ENCODE peak calls at places on chromosomes 6 and 20, in eight cellular contexts. D is GM12878, U is K562, X is stomach, S is upper lobe of left lung, B is H1, F is SK-N-SH, M is transverse colon. C is an unnamed sample.

GRCh38 chr6:109743739-109744138 is 52.6 kb downstream of the FIG4 start:
- DNase-seq in S (no peak), F (no peak), B (no peak), M (no peak), U (no peak), D (no peak), X (no peak), C (no peak)

GRCh38 chr6:89273816-89274215 is 41.3 kb downstream of the GABRR2 start:
- DNase-seq in U (no peak), F (no peak), M (no peak), B (no peak), D (no peak), S (no peak), X (no peak), C (no peak)

GRCh38 chr6:32947552-32948465 is 5.1 kb downstream of the HLA-DMA start:
- DNase-seq in U (no peak), D (peak), M (peak), F (peak), B (peak), S (peak), X (no peak), C (no peak)

GRCh38 chr20:16216227-16217210 is 356.7 kb downstream of the KIF16B start:
- DNase-seq in S (no peak), D (no peak), U (no peak), M (no peak), F (peak), X (no peak), B (no peak), C (no peak)

GRCh38 chr20:39676857-39677351 is 714.8 kb downstream of the DHX35 start:
- DNase-seq in M (peak), B (no peak), S (no peak), F (no peak), U (no peak), D (no peak), X (no peak), C (no peak)

GRCh38 chr6:127946388-127946787 is 45.5 kb upstream of the THEMIS start:
- DNase-seq in M (no peak), B (no peak), U (no peak), X (no peak), S (no peak), D (no peak), F (no peak), C (no peak)

GRCh38 chr6:99739526-99739925 is 132.9 kb downstream of the PRDM13 start:
- DNase-seq in B (no peak), F (no peak), X (peak), U (no peak), S (no peak), D (no peak), M (no peak), C (no peak)

GRCh38 chr20:37838769-37839431 is 64.0 kb upstream of the VSTM2L start:
- DNase-seq in S (no peak), F (no peak), U (no peak), M (no peak), D (no peak), B (no peak), X (no peak), C (no peak)

GRCh38 chr20:53621482-53622246 is 28.0 kb upstream of the ZNF217 start:
- DNase-seq in F (peak), M (peak), B (no peak), U (peak), D (peak), X (peak), S (peak), C (peak)

GRCh38 chr20:55053389-55053788 is 578.0 kb downstream of the DOK5 start:
- DNase-seq in U (no peak), D (no peak), S (no peak), F (no peak), X (no peak), M (no peak), B (no peak), C (no peak)

GRCh38 chr20:51512645-51513044 is 29.9 kb downstream of the NFATC2 start:
- DNase-seq in F (no peak), B (no peak), U (no peak), D (no peak), X (no peak), S (no peak), M (no peak), C (no peak)

GRCh38 chr6:82045965-82046756 is 201.4 kb downstream of the IBTK start:
- DNase-seq in U (no peak), D (no peak), M (no peak), B (no peak), S (no peak), X (no peak), F (no peak), C (no peak)

GRCh38 chr6:24313477-24314141 is 44.2 kb downstream of the DCDC2 start:
- DNase-seq in D (no peak), S (no peak), B (no peak), U (no peak), X (peak), M (no peak), F (no peak), C (no peak)

GRCh38 chr6:109816452-109817374 is 125.6 kb downstream of the FIG4 start:
- DNase-seq in S (no peak), U (no peak), M (no peak), X (no peak), D (no peak), F (no peak), B (no peak), C (no peak)

GRCh38 chr20:3068075-3068474 is 3.3 kb upstream of the OXT start:
- DNase-seq in S (no peak), D (no peak), X (no peak), B (no peak), U (peak), M (no peak), F (no peak), C (no peak)

GRCh38 chr6:105692630-105693212 is 289.8 kb upstream of the PREP start:
- DNase-seq in B (no peak), S (no peak), M (no peak), F (no peak), X (no peak), D (no peak), U (no peak), C (no peak)

GRCh38 chr6:117559299-117559698 is 43.0 kb downstream of the GOPC start:
- DNase-seq in S (no peak), U (no peak), F (no peak), B (no peak), M (no peak), D (no peak), X (no peak), C (no peak)

GRCh38 chr6:89122625-89123024 is 4.8 kb upstream of the SRSF12 start:
- DNase-seq in B (no peak), S (no peak), F (peak), U (no peak), M (no peak), X (no peak), D (no peak), C (no peak)

GRCh38 chr20:8473459-8473858 is 341.4 kb downstream of the PLCB1 start:
- DNase-seq in U (no peak), D (no peak), M (no peak), F (no peak), B (no peak), X (no peak), S (no peak), C (no peak)

GRCh38 chr6:27295301-27296079 is 16.6 kb downstream of the POM121L2 start:
- DNase-seq in F (no peak), D (no peak), M (no peak), B (no peak), X (no peak), S (no peak), U (peak), C (no peak)

GRCh38 chr20:48656661-48657211 is 171.1 kb downstream of the PREX1 start:
- DNase-seq in X (peak), U (peak), M (no peak), D (no peak), B (no peak), F (peak), S (no peak), C (no peak)

GRCh38 chr20:50379991-50380696 is 130.0 kb upstream of the PTPN1 start:
- DNase-seq in M (no peak), U (no peak), F (no peak), X (no peak), D (no peak), S (no peak), B (no peak), C (no peak)

GRCh38 chr20:50381053-50381732 is 129.0 kb upstream of the PTPN1 start:
- DNase-seq in F (no peak), D (no peak), B (no peak), X (no peak), M (no peak), S (no peak), U (no peak), C (no peak)

GRCh38 chr20:50378170-50379000 is 131.8 kb upstream of the PTPN1 start:
- DNase-seq in U (no peak), X (no peak), S (no peak), M (no peak), B (no peak), F (no peak), D (no peak), C (no peak)

GRCh38 chr20:50380697-50381040 is 129.5 kb upstream of the PTPN1 start:
- DNase-seq in S (no peak), B (no peak), M (peak), X (peak), U (no peak), D (no peak), F (peak), C (no peak)

DNA sequence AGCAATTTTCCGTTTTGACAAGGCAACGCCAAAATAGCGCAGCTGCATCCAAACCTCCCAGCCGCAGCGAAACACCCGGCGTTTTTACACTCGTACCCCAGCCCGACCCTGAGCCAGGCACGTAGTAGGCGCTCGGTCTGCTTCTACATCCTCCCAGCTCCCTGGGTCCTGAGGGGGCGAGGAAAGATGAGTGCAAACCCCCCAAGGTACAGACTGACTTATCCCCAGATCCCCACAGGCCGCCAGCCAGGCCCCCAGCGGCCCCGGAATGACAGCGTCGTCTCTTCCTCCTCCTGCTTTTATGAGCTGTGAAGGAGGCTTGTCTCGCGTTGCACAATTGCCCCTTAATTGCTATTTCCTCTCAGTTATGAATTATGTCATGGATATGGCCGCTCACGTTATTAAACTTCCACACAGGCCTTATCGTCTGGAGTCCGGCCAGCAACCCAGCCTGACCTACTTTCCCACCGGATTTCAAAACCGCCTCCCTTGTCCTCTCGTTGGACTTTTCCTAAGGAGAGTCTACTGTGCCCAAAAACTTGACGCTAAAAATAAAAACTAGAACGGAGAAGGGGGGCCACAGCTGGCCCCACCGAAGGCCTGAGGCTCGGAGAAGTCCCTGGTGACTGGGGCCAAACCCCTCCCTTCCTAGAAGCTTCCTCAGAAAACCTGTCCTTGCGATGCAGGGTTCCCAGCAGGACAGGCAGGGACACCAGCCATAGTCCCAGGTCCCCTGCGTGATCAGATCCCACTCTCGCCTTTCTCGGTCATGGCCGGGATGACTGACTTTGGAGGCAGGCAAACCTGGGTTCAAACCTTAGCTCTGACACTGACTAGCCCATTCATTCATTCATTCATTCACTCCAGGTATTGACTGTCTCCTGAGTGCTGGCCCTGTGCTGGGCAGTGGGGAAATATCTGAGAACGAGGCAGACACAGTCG is 130.9 kb upstream of the PTPN1 start:
- DNase-seq in B (no peak), X (peak), S (peak), D (no peak), F (peak), M (peak), U (no peak), C (peak)
- TF ChIP-seq POLR2AphosphoS5 in B (no peak), X (peak), S (peak), D (no peak), F (no peak), M (peak), U (no peak), C (peak)

GRCh38 chr6:4355241-4355640 is 219.9 kb upstream of the ECI2 start:
- DNase-seq in X (peak), F (no peak), S (no peak), U (no peak), D (no peak), M (no peak), B (no peak), C (no peak)

GRCh38 chr6:4358414-4359107 is 223.2 kb upstream of the ECI2 start:
- DNase-seq in B (peak), D (no peak), X (peak), S (peak), M (peak), F (peak), U (peak), C (peak)

GRCh38 chr6:4359108-4359710 is 223.8 kb upstream of the ECI2 start:
- DNase-seq in B (no peak), D (no peak), S (no peak), X (peak), U (no peak), M (no peak), F (no peak), C (peak)

GRCh38 chr6:4354181-4354580 is 218.8 kb upstream of the ECI2 start:
- DNase-seq in U (no peak), D (no peak), F (no peak), S (no peak), M (no peak), B (no peak), X (peak), C (no peak)

DNA sequence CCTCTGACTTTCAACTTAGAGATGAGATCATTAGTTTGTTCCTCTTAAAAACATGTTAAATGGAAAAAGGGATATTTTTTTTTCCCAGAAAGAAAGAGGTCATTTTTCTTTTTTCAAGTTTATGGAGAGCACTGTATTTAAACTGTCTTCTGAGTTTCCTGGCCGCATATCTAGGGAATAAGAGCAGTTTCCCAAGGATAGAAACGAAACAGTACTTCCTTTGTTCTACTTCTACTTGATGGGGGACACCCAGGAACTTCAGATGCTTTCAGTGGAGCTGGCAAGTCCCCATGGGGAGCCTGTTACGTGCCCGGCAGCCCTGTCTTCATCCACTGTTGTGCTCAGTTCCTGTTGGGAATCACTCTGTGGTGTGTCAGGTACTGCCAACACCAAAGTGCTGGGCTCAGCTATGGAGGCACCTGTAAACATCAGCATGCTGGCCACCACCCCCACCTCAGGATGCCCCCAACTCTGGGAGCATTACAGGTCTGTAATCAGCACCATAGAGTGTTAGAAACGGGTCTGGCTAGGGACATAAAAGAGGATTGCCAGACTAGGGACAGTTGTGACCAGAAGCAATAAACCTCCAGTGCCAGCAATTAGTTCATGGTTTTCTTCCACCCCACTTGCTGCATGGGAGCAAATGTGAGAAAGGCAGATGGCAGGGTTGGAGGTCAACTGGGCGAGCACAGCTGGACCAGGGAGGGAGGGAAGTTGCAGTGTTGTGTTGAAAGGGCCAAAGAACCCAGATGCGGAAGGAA is 221.7 kb upstream of the ECI2 start:
- DNase-seq in B (no peak), S (no peak), X (peak), M (no peak), F (no peak), U (no peak), D (no peak), C (no peak)
- H3K27ac ChIP-seq in B (no peak), S (no peak), X (no peak), M (peak), F (peak), U (no peak), D (no peak), C (no peak)

DNA sequence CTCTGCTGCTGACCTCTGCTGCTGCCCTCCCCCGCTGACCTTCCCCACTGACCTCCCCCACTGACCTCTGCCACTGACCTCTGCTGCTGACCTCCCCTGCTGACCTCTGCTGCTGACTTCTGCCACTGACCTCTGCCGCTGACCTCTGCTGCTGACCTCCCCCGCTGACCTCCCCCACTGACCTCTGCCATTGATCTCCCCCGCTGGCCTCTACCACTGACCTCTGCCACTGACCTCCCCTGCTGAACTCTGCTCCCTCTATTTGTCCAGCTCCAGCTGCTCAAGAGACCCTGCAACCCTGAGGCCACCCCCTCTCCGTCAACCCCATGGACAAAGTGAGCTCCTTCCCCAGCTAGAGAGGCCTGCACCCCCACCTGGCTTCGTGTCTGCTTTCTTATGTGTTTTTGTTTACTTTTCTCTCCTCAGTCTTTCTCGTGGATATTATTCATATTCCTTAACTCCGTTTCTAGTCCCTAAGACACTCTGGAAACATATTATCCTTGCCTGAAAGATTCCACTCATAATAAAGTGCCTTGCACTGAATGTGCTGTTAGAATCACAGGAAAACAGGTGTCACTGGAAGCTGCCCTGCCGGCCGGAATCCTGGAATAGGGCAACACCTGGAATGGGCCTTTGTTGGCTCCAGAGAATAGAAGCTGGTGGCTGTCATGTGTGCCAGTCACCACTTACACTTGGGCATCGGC is 91.1 kb upstream of the AFDN start:
- DNase-seq in X (peak), F (no peak), U (no peak), B (no peak), S (no peak), D (no peak), M (no peak), C (peak)
- TF ChIP-seq EP300 in X (no peak), F (no peak), U (no peak), B (no peak), S (no peak), D (no peak), M (no peak), C (no peak)

GRCh38 chr20:44495257-44495656 is 19.6 kb downstream of the TTPAL start:
- DNase-seq in B (no peak), S (no peak), X (no peak), D (no peak), M (no peak), F (no peak), U (no peak), C (no peak)

GRCh38 chr20:44494266-44494665 is 18.6 kb downstream of the TTPAL start:
- DNase-seq in D (no peak), U (no peak), S (peak), F (no peak), M (no peak), X (no peak), B (no peak), C (no peak)

GRCh38 chr20:44494681-44495080 is 19.0 kb downstream of the TTPAL start:
- DNase-seq in D (no peak), M (no peak), S (no peak), B (no peak), X (no peak), U (no peak), F (no peak), C (no peak)

GRCh38 chr20:44496976-44497375 is 21.3 kb downstream of the TTPAL start:
- DNase-seq in S (no peak), F (no peak), M (no peak), U (no peak), D (no peak), B (peak), X (no peak), C (peak)

GRCh38 chr20:44495802-44496481 is 20.3 kb downstream of the TTPAL start:
- DNase-seq in B (no peak), M (no peak), X (no peak), D (no peak), U (no peak), F (no peak), S (no peak), C (peak)
- TF ChIP-seq POLR2AphosphoS5 in B (no peak), M (no peak), X (no peak), D (no peak), U (no peak), F (no peak), S (no peak), C (peak)

GRCh38 chr20:18524646-18525045 is 16.9 kb downstream of the SEC23B start:
- DNase-seq in D (no peak), B (no peak), S (no peak), M (no peak), U (no peak), F (no peak), X (no peak), C (no peak)
- H3K27ac ChIP-seq in D (no peak), B (no peak), S (no peak), M (no peak), U (no peak), F (no peak), X (no peak), C (no peak)

GRCh38 chr6:2940010-2940850 is 31.1 kb downstream of the SERPINB6 start:
- DNase-seq in D (peak), U (no peak), B (no peak), F (no peak), X (peak), M (no peak), S (peak), C (no peak)
- TF ChIP-seq EP300 in D (peak), U (no peak), B (no peak), F (no peak), X (no peak), M (no peak), S (no peak), C (no peak)

GRCh38 chr20:35133006-35133405 is 14.1 kb downstream of the EDEM2 start:
- DNase-seq in D (no peak), B (no peak), X (no peak), S (no peak), F (no peak), U (no peak), M (no peak), C (no peak)

GRCh38 chr20:35131953-35132352 is 15.2 kb downstream of the EDEM2 start:
- DNase-seq in B (no peak), M (no peak), U (no peak), S (no peak), X (no peak), D (no peak), F (no peak), C (no peak)

GRCh38 chr20:35133735-35134134 is 13.4 kb downstream of the EDEM2 start:
- DNase-seq in D (no peak), X (no peak), U (no peak), S (no peak), M (no peak), B (no peak), F (no peak), C (no peak)

GRCh38 chr20:35125753-35126152 is 21.4 kb downstream of the EDEM2 start:
- DNase-seq in X (no peak), D (no peak), S (no peak), B (no peak), F (no peak), U (no peak), M (no peak), C (no peak)

GRCh38 chr20:35129647-35130069 is 17.5 kb downstream of the EDEM2 start:
- DNase-seq in U (no peak), M (no peak), F (no peak), B (no peak), S (no peak), X (no peak), D (no peak), C (no peak)
- TF ChIP-seq POLR2AphosphoS5 in U (no peak), M (no peak), F (no peak), B (no peak), S (no peak), X (no peak), D (no peak), C (no peak)

C was measured in sigmoid colon.